ENCODE peak calls at places on chromosomes 6 and 20, in nine cellular contexts. One of them, this sample, is unnamed.

GRCh38 chr6:163165155-163165910 is 249.2 kb upstream of the QKI start:
- DNase-seq in HT-29: no peak
- DNase-seq in NCI-H1092: no peak
- DNase-seq in activated T-cell treated with anti-CD3 and anti-CD28 coated beads, Interleukin-2, amount 50 U/mL, for 4 hours: no peak
- DNase-seq in stimulated activated CD4-positive, alpha-beta T cell treated with anti-CD3 and anti-CD28 coated beads, Interleukin-15, amount 100 ng/mL, for 1 hour: no peak
- DNase-seq in naive thymus-derived CD4-positive, alpha-beta T cell: no peak
- DNase-seq in GM04503: no peak
- DNase-seq in ovary: no peak
- DNase-seq in activated CD8-positive, alpha-beta T cell treated with anti-CD3 and anti-CD28 coated beads, Interleukin-2, amount 10 ng/mL, durations not matched to agents 7 days and 5 days: no peak
- DNase-seq in this sample: no peak

GRCh38 chr6:16985484-16986284 is 116.2 kb upstream of the STMND1 start:
- DNase-seq in HT-29: no peak
- DNase-seq in ovary: no peak
- DNase-seq in activated CD8-positive, alpha-beta T cell treated with anti-CD3 and anti-CD28 coated beads, Interleukin-2, amount 10 ng/mL, durations not matched to agents 7 days and 5 days: no peak
- DNase-seq in stimulated activated CD4-positive, alpha-beta T cell treated with anti-CD3 and anti-CD28 coated beads, Interleukin-15, amount 100 ng/mL, for 1 hour: no peak
- DNase-seq in GM04503: peak
- DNase-seq in naive thymus-derived CD4-positive, alpha-beta T cell: no peak
- DNase-seq in activated T-cell treated with anti-CD3 and anti-CD28 coated beads, Interleukin-2, amount 50 U/mL, for 4 hours: no peak
- DNase-seq in NCI-H1092: no peak
- DNase-seq in this sample: no peak

GRCh38 chr6:145199961-145200360 is 535.4 kb downstream of the EPM2A start:
- DNase-seq in ovary: no peak
- DNase-seq in naive thymus-derived CD4-positive, alpha-beta T cell: no peak
- DNase-seq in stimulated activated CD4-positive, alpha-beta T cell treated with anti-CD3 and anti-CD28 coated beads, Interleukin-15, amount 100 ng/mL, for 1 hour: no peak
- DNase-seq in activated T-cell treated with anti-CD3 and anti-CD28 coated beads, Interleukin-2, amount 50 U/mL, for 4 hours: no peak
- DNase-seq in activated CD8-positive, alpha-beta T cell treated with anti-CD3 and anti-CD28 coated beads, Interleukin-2, amount 10 ng/mL, durations not matched to agents 7 days and 5 days: no peak
- DNase-seq in HT-29: peak
- DNase-seq in NCI-H1092: no peak
- DNase-seq in GM04503: no peak
- DNase-seq in this sample: no peak

GRCh38 chr6:145277358-145278097 is 457.8 kb downstream of the EPM2A start:
- DNase-seq in stimulated activated CD4-positive, alpha-beta T cell treated with anti-CD3 and anti-CD28 coated beads, Interleukin-15, amount 100 ng/mL, for 1 hour: no peak
- DNase-seq in HT-29: no peak
- DNase-seq in GM04503: no peak
- DNase-seq in ovary: no peak
- DNase-seq in naive thymus-derived CD4-positive, alpha-beta T cell: no peak
- DNase-seq in activated T-cell treated with anti-CD3 and anti-CD28 coated beads, Interleukin-2, amount 50 U/mL, for 4 hours: no peak
- DNase-seq in activated CD8-positive, alpha-beta T cell treated with anti-CD3 and anti-CD28 coated beads, Interleukin-2, amount 10 ng/mL, durations not matched to agents 7 days and 5 days: no peak
- DNase-seq in NCI-H1092: peak
- DNase-seq in this sample: no peak

GRCh38 chr20:36421641-36422040 is 115.5 kb downstream of the DLGAP4 start:
- DNase-seq in HT-29: no peak
- DNase-seq in activated CD8-positive, alpha-beta T cell treated with anti-CD3 and anti-CD28 coated beads, Interleukin-2, amount 10 ng/mL, durations not matched to agents 7 days and 5 days: no peak
- DNase-seq in ovary: no peak
- DNase-seq in NCI-H1092: no peak
- DNase-seq in GM04503: no peak
- DNase-seq in stimulated activated CD4-positive, alpha-beta T cell treated with anti-CD3 and anti-CD28 coated beads, Interleukin-15, amount 100 ng/mL, for 1 hour: no peak
- DNase-seq in activated T-cell treated with anti-CD3 and anti-CD28 coated beads, Interleukin-2, amount 50 U/mL, for 4 hours: no peak
- DNase-seq in naive thymus-derived CD4-positive, alpha-beta T cell: no peak
- DNase-seq in this sample: no peak

GRCh38 chr20:53981130-53981529 is 89.3 kb downstream of the BCAS1 start:
- DNase-seq in activated CD8-positive, alpha-beta T cell treated with anti-CD3 and anti-CD28 coated beads, Interleukin-2, amount 10 ng/mL, durations not matched to agents 7 days and 5 days: no peak
- DNase-seq in naive thymus-derived CD4-positive, alpha-beta T cell: no peak
- DNase-seq in ovary: no peak
- DNase-seq in HT-29: no peak
- DNase-seq in activated T-cell treated with anti-CD3 and anti-CD28 coated beads, Interleukin-2, amount 50 U/mL, for 4 hours: no peak
- DNase-seq in GM04503: no peak
- DNase-seq in stimulated activated CD4-positive, alpha-beta T cell treated with anti-CD3 and anti-CD28 coated beads, Interleukin-15, amount 100 ng/mL, for 1 hour: no peak
- DNase-seq in NCI-H1092: no peak
- DNase-seq in this sample: no peak

GRCh38 chr6:129248976-129249375 is 366.0 kb downstream of the LAMA2 start:
- DNase-seq in ovary: no peak
- DNase-seq in HT-29: no peak
- DNase-seq in activated CD8-positive, alpha-beta T cell treated with anti-CD3 and anti-CD28 coated beads, Interleukin-2, amount 10 ng/mL, durations not matched to agents 7 days and 5 days: no peak
- DNase-seq in NCI-H1092: no peak
- DNase-seq in naive thymus-derived CD4-positive, alpha-beta T cell: no peak
- DNase-seq in activated T-cell treated with anti-CD3 and anti-CD28 coated beads, Interleukin-2, amount 50 U/mL, for 4 hours: no peak
- DNase-seq in stimulated activated CD4-positive, alpha-beta T cell treated with anti-CD3 and anti-CD28 coated beads, Interleukin-15, amount 100 ng/mL, for 1 hour: no peak
- DNase-seq in GM04503: no peak
- DNase-seq in this sample: no peak

GRCh38 chr6:125598422-125598821 is 151.0 kb upstream of the HEY2 start:
- DNase-seq in stimulated activated CD4-positive, alpha-beta T cell treated with anti-CD3 and anti-CD28 coated beads, Interleukin-15, amount 100 ng/mL, for 1 hour: no peak
- DNase-seq in ovary: no peak
- DNase-seq in NCI-H1092: peak
- DNase-seq in activated CD8-positive, alpha-beta T cell treated with anti-CD3 and anti-CD28 coated beads, Interleukin-2, amount 10 ng/mL, durations not matched to agents 7 days and 5 days: no peak
- DNase-seq in naive thymus-derived CD4-positive, alpha-beta T cell: no peak
- DNase-seq in HT-29: peak
- DNase-seq in activated T-cell treated with anti-CD3 and anti-CD28 coated beads, Interleukin-2, amount 50 U/mL, for 4 hours: no peak
- DNase-seq in GM04503: peak
- DNase-seq in this sample: no peak

GRCh38 chr6:2695464-2696095 is 55.1 kb downstream of the MYLK4 start:
- DNase-seq in activated T-cell treated with anti-CD3 and anti-CD28 coated beads, Interleukin-2, amount 50 U/mL, for 4 hours: no peak
- DNase-seq in HT-29: peak
- DNase-seq in stimulated activated CD4-positive, alpha-beta T cell treated with anti-CD3 and anti-CD28 coated beads, Interleukin-15, amount 100 ng/mL, for 1 hour: no peak
- DNase-seq in naive thymus-derived CD4-positive, alpha-beta T cell: no peak
- DNase-seq in activated CD8-positive, alpha-beta T cell treated with anti-CD3 and anti-CD28 coated beads, Interleukin-2, amount 10 ng/mL, durations not matched to agents 7 days and 5 days: no peak
- DNase-seq in ovary: no peak
- DNase-seq in NCI-H1092: no peak
- DNase-seq in GM04503: no peak
- DNase-seq in this sample: no peak

GRCh38 chr20:58072695-58073671 is 155.5 kb downstream of the ANKRD60 start:
- DNase-seq in GM04503: no peak
- DNase-seq in stimulated activated CD4-positive, alpha-beta T cell treated with anti-CD3 and anti-CD28 coated beads, Interleukin-15, amount 100 ng/mL, for 1 hour: no peak
- DNase-seq in HT-29: no peak
- DNase-seq in activated CD8-positive, alpha-beta T cell treated with anti-CD3 and anti-CD28 coated beads, Interleukin-2, amount 10 ng/mL, durations not matched to agents 7 days and 5 days: peak
- DNase-seq in ovary: no peak
- DNase-seq in NCI-H1092: no peak
- DNase-seq in activated T-cell treated with anti-CD3 and anti-CD28 coated beads, Interleukin-2, amount 50 U/mL, for 4 hours: no peak
- DNase-seq in naive thymus-derived CD4-positive, alpha-beta T cell: no peak
- DNase-seq in this sample: no peak

GRCh38 chr6:75431379-75431778 is 62.2 kb downstream of the FILIP1 start:
- DNase-seq in stimulated activated CD4-positive, alpha-beta T cell treated with anti-CD3 and anti-CD28 coated beads, Interleukin-15, amount 100 ng/mL, for 1 hour: no peak
- DNase-seq in activated CD8-positive, alpha-beta T cell treated with anti-CD3 and anti-CD28 coated beads, Interleukin-2, amount 10 ng/mL, durations not matched to agents 7 days and 5 days: no peak
- DNase-seq in NCI-H1092: peak
- DNase-seq in HT-29: no peak
- DNase-seq in ovary: no peak
- DNase-seq in activated T-cell treated with anti-CD3 and anti-CD28 coated beads, Interleukin-2, amount 50 U/mL, for 4 hours: no peak
- DNase-seq in naive thymus-derived CD4-positive, alpha-beta T cell: no peak
- DNase-seq in GM04503: no peak
- DNase-seq in this sample: no peak

GRCh38 chr6:133467231-133467981 is 226.2 kb downstream of the EYA4 start:
- DNase-seq in activated CD8-positive, alpha-beta T cell treated with anti-CD3 and anti-CD28 coated beads, Interleukin-2, amount 10 ng/mL, durations not matched to agents 7 days and 5 days: no peak
- DNase-seq in GM04503: no peak
- DNase-seq in ovary: no peak
- DNase-seq in activated T-cell treated with anti-CD3 and anti-CD28 coated beads, Interleukin-2, amount 50 U/mL, for 4 hours: no peak
- DNase-seq in HT-29: no peak
- DNase-seq in NCI-H1092: no peak
- DNase-seq in naive thymus-derived CD4-positive, alpha-beta T cell: no peak
- DNase-seq in stimulated activated CD4-positive, alpha-beta T cell treated with anti-CD3 and anti-CD28 coated beads, Interleukin-15, amount 100 ng/mL, for 1 hour: no peak
- DNase-seq in this sample: no peak

GRCh38 chr6:159102373-159103160 is 57.8 kb upstream of the TAGAP start:
- DNase-seq in stimulated activated CD4-positive, alpha-beta T cell treated with anti-CD3 and anti-CD28 coated beads, Interleukin-15, amount 100 ng/mL, for 1 hour: no peak
- DNase-seq in activated T-cell treated with anti-CD3 and anti-CD28 coated beads, Interleukin-2, amount 50 U/mL, for 4 hours: no peak
- DNase-seq in activated CD8-positive, alpha-beta T cell treated with anti-CD3 and anti-CD28 coated beads, Interleukin-2, amount 10 ng/mL, durations not matched to agents 7 days and 5 days: peak
- DNase-seq in GM04503: no peak
- DNase-seq in naive thymus-derived CD4-positive, alpha-beta T cell: no peak
- DNase-seq in NCI-H1092: no peak
- DNase-seq in ovary: no peak
- DNase-seq in HT-29: no peak
- DNase-seq in this sample: no peak

GRCh38 chr6:37192669-37193068 is 22.7 kb downstream of the PIM1 start:
- DNase-seq in GM04503: no peak
- DNase-seq in activated T-cell treated with anti-CD3 and anti-CD28 coated beads, Interleukin-2, amount 50 U/mL, for 4 hours: no peak
- DNase-seq in HT-29: no peak
- DNase-seq in stimulated activated CD4-positive, alpha-beta T cell treated with anti-CD3 and anti-CD28 coated beads, Interleukin-15, amount 100 ng/mL, for 1 hour: no peak
- DNase-seq in NCI-H1092: no peak
- DNase-seq in ovary: no peak
- DNase-seq in activated CD8-positive, alpha-beta T cell treated with anti-CD3 and anti-CD28 coated beads, Interleukin-2, amount 10 ng/mL, durations not matched to agents 7 days and 5 days: no peak
- DNase-seq in naive thymus-derived CD4-positive, alpha-beta T cell: no peak
- DNase-seq in this sample: no peak

GRCh38 chr20:43393072-43393471 is 64.6 kb upstream of the SRSF6 start:
- DNase-seq in activated T-cell treated with anti-CD3 and anti-CD28 coated beads, Interleukin-2, amount 50 U/mL, for 4 hours: no peak
- DNase-seq in NCI-H1092: no peak
- DNase-seq in HT-29: no peak
- DNase-seq in ovary: no peak
- DNase-seq in naive thymus-derived CD4-positive, alpha-beta T cell: no peak
- DNase-seq in activated CD8-positive, alpha-beta T cell treated with anti-CD3 and anti-CD28 coated beads, Interleukin-2, amount 10 ng/mL, durations not matched to agents 7 days and 5 days: no peak
- DNase-seq in stimulated activated CD4-positive, alpha-beta T cell treated with anti-CD3 and anti-CD28 coated beads, Interleukin-15, amount 100 ng/mL, for 1 hour: no peak
- DNase-seq in GM04503: no peak
- DNase-seq in this sample: no peak

GRCh38 chr6:168967556-168967955 is 286.1 kb downstream of the THBS2 start:
- DNase-seq in stimulated activated CD4-positive, alpha-beta T cell treated with anti-CD3 and anti-CD28 coated beads, Interleukin-15, amount 100 ng/mL, for 1 hour: no peak
- DNase-seq in ovary: no peak
- DNase-seq in naive thymus-derived CD4-positive, alpha-beta T cell: no peak
- DNase-seq in activated CD8-positive, alpha-beta T cell treated with anti-CD3 and anti-CD28 coated beads, Interleukin-2, amount 10 ng/mL, durations not matched to agents 7 days and 5 days: no peak
- DNase-seq in HT-29: no peak
- DNase-seq in NCI-H1092: no peak
- DNase-seq in GM04503: no peak
- DNase-seq in activated T-cell treated with anti-CD3 and anti-CD28 coated beads, Interleukin-2, amount 50 U/mL, for 4 hours: no peak
- DNase-seq in this sample: no peak

GRCh38 chr6:56459030-56459805 is 183.5 kb downstream of the DST start:
- DNase-seq in ovary: no peak
- DNase-seq in naive thymus-derived CD4-positive, alpha-beta T cell: no peak
- DNase-seq in GM04503: no peak
- DNase-seq in activated T-cell treated with anti-CD3 and anti-CD28 coated beads, Interleukin-2, amount 50 U/mL, for 4 hours: no peak
- DNase-seq in HT-29: no peak
- DNase-seq in activated CD8-positive, alpha-beta T cell treated with anti-CD3 and anti-CD28 coated beads, Interleukin-2, amount 10 ng/mL, durations not matched to agents 7 days and 5 days: no peak
- DNase-seq in NCI-H1092: no peak
- DNase-seq in stimulated activated CD4-positive, alpha-beta T cell treated with anti-CD3 and anti-CD28 coated beads, Interleukin-15, amount 100 ng/mL, for 1 hour: no peak
- DNase-seq in this sample: no peak

GRCh38 chr20:57040461-57040860 is 226.0 kb downstream of the BMP7 start:
- DNase-seq in activated CD8-positive, alpha-beta T cell treated with anti-CD3 and anti-CD28 coated beads, Interleukin-2, amount 10 ng/mL, durations not matched to agents 7 days and 5 days: no peak
- DNase-seq in GM04503: no peak
- DNase-seq in activated T-cell treated with anti-CD3 and anti-CD28 coated beads, Interleukin-2, amount 50 U/mL, for 4 hours: no peak
- DNase-seq in ovary: no peak
- DNase-seq in HT-29: no peak
- DNase-seq in stimulated activated CD4-positive, alpha-beta T cell treated with anti-CD3 and anti-CD28 coated beads, Interleukin-15, amount 100 ng/mL, for 1 hour: no peak
- DNase-seq in NCI-H1092: no peak
- DNase-seq in naive thymus-derived CD4-positive, alpha-beta T cell: no peak
- DNase-seq in this sample: no peak

This sample was measured in D721Med.